ENCODE peak calls at places on chromosomes 13 and 19, in seven cellular contexts. Q is B cell; X is iPS-NIHi11; I is activated T-helper 1 cell treated with anti-CD3 and anti-CD28 coated beads, Interleukin-2, amount 50 U/mL, for 16 hours; D is AG10803; V is type B pancreatic cell; E is sciatic nerve. W is an unnamed sample.

GRCh38 chr19:19643158-19644053 is at the start of gene GMIP:
- DNase-seq in E (peak), Q (peak), V (peak), D (peak), I (peak), X (peak), W (peak)

GRCh38 chr13:21034602-21035190 is 26.7 kb downstream of the LATS2 start:
- DNase-seq in I (no peak), Q (no peak), V (no peak), X (no peak), E (no peak), D (no peak), W (no peak)

GRCh38 chr13:34772881-34773280 is 169.2 kb upstream of the NBEA start:
- DNase-seq in V (no peak), X (no peak), D (no peak), E (no peak), Q (no peak), I (no peak), W (no peak)

GRCh38 chr13:110989331-110989730 is 74.5 kb upstream of the ANKRD10 start:
- DNase-seq in V (no peak), D (peak), Q (no peak), X (no peak), E (no peak), I (no peak), W (no peak)

GRCh38 chr19:18946918-18947317 is 5.9 kb upstream of the HOMER3 start:
- DNase-seq in E (no peak), V (no peak), X (no peak), D (no peak), Q (peak), I (no peak), W (no peak)

GRCh38 chr13:95533545-95534135 is 18.9 kb upstream of the CLDN10 start:
- DNase-seq in Q (no peak), I (no peak), X (no peak), D (no peak), V (no peak), E (no peak), W (no peak)

GRCh38 chr13:50208826-50209335 is 193.6 kb downstream of the KCNRG start:
- DNase-seq in V (no peak), D (peak), X (peak), E (peak), I (no peak), Q (peak), W (no peak)

GRCh38 chr13:106916329-106916728 is 348.4 kb upstream of the ARGLU1 start:
- DNase-seq in X (no peak), V (no peak), Q (no peak), I (no peak), D (peak), E (no peak), W (no peak)

GRCh38 chr19:633786-634639 is 676 bp upstream of the POLRMT start:
- DNase-seq in V (no peak), I (no peak), X (no peak), D (no peak), Q (no peak), E (no peak), W (no peak)

GRCh38 chr19:17246681-17247425 is 1.1 kb upstream of the NR2F6 start:
- DNase-seq in Q (no peak), V (no peak), E (peak), X (no peak), D (peak), I (no peak), W (no peak)

GRCh38 chr13:23753523-23753922 is 135.7 kb downstream of the MIPEP start:
- DNase-seq in X (no peak), I (no peak), Q (no peak), D (no peak), E (no peak), V (no peak), W (no peak)

GRCh38 chr19:6774821-6775707 is 2.6 kb downstream of the VAV1 start:
- DNase-seq in X (no peak), I (no peak), V (no peak), Q (no peak), D (peak), E (no peak), W (no peak)